ENCODE peak calls at places on chromosomes 5 and 9, in six cellular contexts. X is HepG2, B is mesenchymal stem cell, J is neural progenitor cell, M is GM23338, Y is trophoblast cell. G is an unnamed sample.

GRCh38 chr9:98276907-98277469 is 21.5 kb upstream of the TBC1D2 start:
- DNase-seq in J (no peak), M (no peak), B (no peak), Y (no peak), X (no peak), G (no peak)

GRCh38 chr9:89473762-89474469 is 24.0 kb downstream of the SEMA4D start:
- DNase-seq in J (no peak), B (peak), X (no peak), Y (no peak), M (no peak), G (no peak)

GRCh38 chr5:65483474-65484346 is 2.0 kb upstream of the ADAMTS6 start:
- DNase-seq in M (peak), J (peak), Y (no peak), B (peak), X (peak), G (peak)

GRCh38 chr9:125630436-125630835 is 76.6 kb downstream of the MAPKAP1 start:
- DNase-seq in X (no peak), Y (no peak), B (no peak), M (no peak), J (no peak), G (no peak)

GRCh38 chr9:131302244-131303075 is 12.9 kb downstream of the PLPP7 start:
- DNase-seq in B (no peak), M (no peak), X (no peak), J (no peak), Y (no peak), G (no peak)

GRCh38 chr5:2158767-2159166 is 276.0 kb upstream of the IRX4 start:
- DNase-seq in X (no peak), B (no peak), M (no peak), J (no peak), Y (no peak), G (no peak)

GRCh38 chr9:122193651-122194050 is 33.9 kb downstream of the MORN5 start:
- DNase-seq in J (no peak), Y (no peak), M (no peak), X (no peak), B (no peak), G (no peak)

GRCh38 chr9:87197349-87198130 is 250.2 kb upstream of the GAS1 start:
- DNase-seq in B (no peak), J (no peak), Y (no peak), M (no peak), X (no peak), G (no peak)

DNA sequence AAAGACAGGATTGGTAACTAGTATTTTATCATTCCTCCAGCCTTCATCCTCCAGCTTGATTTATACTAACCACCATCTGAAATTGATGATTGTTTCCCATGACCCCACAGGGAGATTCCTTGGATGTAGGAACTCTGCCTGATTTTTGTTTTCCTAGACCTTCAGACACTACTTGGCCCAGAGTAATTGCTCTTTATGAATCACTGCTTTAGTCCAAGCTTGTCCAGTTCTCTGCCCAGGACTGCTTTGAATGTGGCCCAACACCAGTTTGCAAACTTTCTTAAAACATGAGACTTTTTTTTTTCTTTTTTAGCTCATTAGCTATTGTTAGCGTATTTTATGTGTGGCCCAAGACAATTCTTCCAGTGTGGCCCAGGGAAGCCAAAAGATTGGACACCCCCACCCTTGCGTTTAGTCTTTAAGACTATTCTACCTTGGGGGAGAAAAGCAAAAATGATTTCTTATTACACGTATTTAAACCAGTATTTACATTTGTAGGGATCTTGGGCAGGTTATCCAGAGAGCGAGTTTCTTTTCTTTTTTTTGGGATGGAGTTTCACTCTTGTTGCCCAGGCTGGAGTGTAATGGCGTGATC is 18.4 kb downstream of the BASP1 start:
- DNase-seq in M (no peak), J (no peak), B (peak), Y (no peak), X (no peak), G (no peak)
- H3K4me2 ChIP-seq in M (no peak), J (no peak), B (no peak), Y (no peak), X (no peak), G (no peak)

GRCh38 chr5:111743993-111744392 is 13.0 kb downstream of the NREP start:
- DNase-seq in J (no peak), M (no peak), X (no peak), B (peak), Y (peak), G (no peak)

GRCh38 chr5:111743521-111743920 is 13.5 kb downstream of the NREP start:
- DNase-seq in B (no peak), X (no peak), Y (no peak), M (no peak), J (no peak), G (no peak)

GRCh38 chr5:111742166-111742565 is 14.8 kb downstream of the NREP start:
- DNase-seq in J (no peak), Y (no peak), B (no peak), M (no peak), X (no peak), G (no peak)

GRCh38 chr5:111741270-111741669 is 15.7 kb downstream of the NREP start:
- DNase-seq in M (no peak), B (no peak), J (no peak), Y (no peak), X (no peak), G (no peak)

DNA sequence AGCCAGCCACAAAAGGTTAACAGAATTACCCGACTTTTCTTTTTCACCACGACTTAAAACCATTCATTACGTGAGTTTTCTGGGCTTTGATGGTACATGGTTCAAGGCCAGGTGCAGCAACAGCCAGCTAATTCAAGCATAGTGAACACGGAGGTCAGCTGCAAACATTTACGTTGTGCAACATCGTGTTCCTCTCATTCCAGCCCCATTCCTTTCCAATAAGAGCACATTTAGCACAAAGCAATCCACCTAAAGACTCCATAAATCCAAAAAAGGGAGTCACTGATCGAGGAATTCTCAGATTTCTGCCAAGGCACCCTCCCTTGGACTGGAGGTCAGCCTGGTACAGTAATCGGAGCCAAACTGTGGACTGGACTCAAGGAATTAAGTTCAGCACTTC is 14.4 kb downstream of the NREP start:
- DNase-seq in Y (peak), J (no peak), M (no peak), X (peak), B (peak), G (no peak)
- H3K4me2 ChIP-seq in Y (no peak), J (no peak), M (peak), X (peak), B (no peak), G (no peak)

GRCh38 chr9:112858005-112858404 is 32.7 kb downstream of the SLC46A2 start:
- DNase-seq in X (no peak), M (no peak), B (no peak), J (no peak), Y (no peak), G (no peak)

GRCh38 chr9:112856200-112856599 is 34.5 kb downstream of the SLC46A2 start:
- DNase-seq in J (no peak), X (no peak), B (no peak), Y (no peak), M (no peak), G (no peak)

GRCh38 chr9:112858625-112859147 is 32.0 kb downstream of the SLC46A2 start:
- DNase-seq in B (no peak), Y (no peak), M (no peak), X (no peak), J (no peak), G (no peak)

GRCh38 chr9:112854657-112855056 is 36.0 kb downstream of the SLC46A2 start:
- DNase-seq in M (no peak), Y (no peak), X (no peak), J (no peak), B (no peak), G (no peak)

DNA sequence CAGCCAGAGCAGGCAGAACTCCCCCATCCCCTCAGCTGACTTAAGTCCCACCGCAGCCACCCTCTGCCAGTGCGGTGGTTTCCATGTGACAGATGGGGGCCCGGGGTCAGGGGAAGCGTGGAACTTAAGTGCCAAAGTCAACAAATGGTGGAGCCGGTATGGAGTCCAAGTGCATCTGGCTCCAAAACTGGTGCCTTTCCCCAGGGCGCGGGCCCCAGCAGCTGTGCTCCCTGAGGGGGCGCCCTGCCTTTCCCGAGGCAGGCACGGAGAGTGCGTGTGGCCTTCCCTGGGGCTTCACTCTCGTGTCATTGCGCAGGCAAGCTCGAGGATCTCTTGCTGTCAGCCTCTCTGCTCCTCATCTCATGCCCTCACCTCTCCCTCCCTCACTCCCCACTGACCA is 33.8 kb downstream of the SLC46A2 start:
- DNase-seq in B (no peak), X (no peak), Y (no peak), J (no peak), M (peak), G (no peak)
- H3K4me2 ChIP-seq in B (no peak), X (no peak), Y (no peak), J (no peak), M (no peak), G (no peak)

GRCh38 chr5:175309218-175309617 is 134.8 kb downstream of the DRD1 start:
- DNase-seq in X (no peak), Y (no peak), B (no peak), M (no peak), J (no peak), G (no peak)
- H3K4me2 ChIP-seq in X (no peak), Y (no peak), B (no peak), M (no peak), J (no peak), G (no peak)

G was measured in PC-9.